ENCODE peak calls at places on chromosome 11, in seven cellular contexts. J is NCI-H2081; B is activated CD4-positive, alpha-beta T cell treated with anti-CD3 and anti-CD28 coated beads, Interleukin-2, amount 10 ng/mL, durations not matched to agents 7 days and 5 days; I is nucleus accumbens; Z is T-helper 2 cell; P is activated effector memory CD4-positive, alpha-beta T cell treated with anti-CD3 and anti-CD28 coated beads, Interleukin-2, amount 50 U/mL, for 16 hours; Q is nephron progenitor cell. S is an unnamed sample.
A peak's percentile ranks its signal among the peaks of the same experiment; 100 is the strongest.

GRCh38 chr11:114438303-114438702 is 964 bp upstream of the REXO2 start:
- DNase-seq in Z (no peak), J (no peak), B (no peak), Q (no peak), P (no peak), I (no peak), S (no peak)

GRCh38 chr11:109864161-109864661 is 229.0 kb upstream of the ZC3H12C start:
- DNase-seq in Q (peak; percentile 3), Z (no peak), B (no peak), P (no peak), J (no peak), I (no peak), S (no peak)

GRCh38 chr11:45930951-45931563 is 8.6 kb downstream of the LARGE2 start:
- DNase-seq in P (no peak), Z (no peak), I (no peak), Q (no peak), J (no peak), B (no peak), S (no peak)

GRCh38 chr11:44279483-44279882 is 30.5 kb downstream of the ALX4 start:
- DNase-seq in P (no peak), J (no peak), I (no peak), Q (no peak), B (no peak), Z (no peak), S (no peak)

GRCh38 chr11:35288817-35289541 is 130.4 kb downstream of the SLC1A2 start:
- DNase-seq in I (no peak), J (no peak), Q (no peak), P (no peak), Z (no peak), B (no peak), S (peak; percentile 65)

GRCh38 chr11:68903288-68903630 is 373 bp downstream of the MRPL21 start:
- DNase-seq in J (no peak), I (no peak), Q (no peak), Z (no peak), B (no peak), P (no peak), S (no peak)

GRCh38 chr11:111355956-111356659 is 23.0 kb downstream of the POU2AF1 start:
- DNase-seq in I (no peak), P (no peak), B (no peak), Q (no peak), J (peak; percentile 76), Z (no peak), S (no peak)

GRCh38 chr11:126415669-126416420 is 60.4 kb downstream of the ST3GAL4 start:
- DNase-seq in B (no peak), Q (no peak), J (no peak), Z (no peak), I (no peak), P (no peak), S (no peak)

GRCh38 chr11:36346562-36347383 is 50.7 kb downstream of the PRR5L start:
- DNase-seq in P (no peak), J (no peak), I (no peak), Q (no peak), Z (no peak), B (no peak), S (no peak)

GRCh38 chr11:1796297-1797011 is 32.7 kb upstream of the CTSD start:
- DNase-seq in J (no peak), B (no peak), Q (no peak), Z (no peak), P (no peak), I (no peak), S (no peak)

GRCh38 chr11:65060913-65061408 is 2.6 kb upstream of the NAALADL1 start:
- DNase-seq in J (no peak), B (peak; percentile 32), I (no peak), P (no peak), Z (no peak), Q (no peak), S (no peak)

GRCh38 chr11:29268733-29269132 is 748.1 kb downstream of the KCNA4 start:
- DNase-seq in I (no peak), Q (no peak), Z (no peak), P (no peak), J (no peak), B (no peak), S (no peak)

GRCh38 chr11:75142714-75143419 is 8.0 kb upstream of the SLCO2B1 start:
- DNase-seq in J (peak; percentile 54), Q (no peak), I (no peak), P (peak; percentile 89), Z (no peak), B (peak; percentile 82), S (peak; percentile 93)

S was measured in AG08396.